ENCODE peak calls at places on chromosome 1, in eight cellular contexts. One of them, this sample, is unnamed.

GRCh38 chr1:193431265-193431977 is 245.0 kb upstream of the B3GALT2 start:
- DNase-seq in CD4-positive, alpha-beta T cell: no peak
- DNase-seq in stimulated activated CD8-positive, alpha-beta memory T cell treated with anti-CD3 and anti-CD28 coated beads, Interleukin-15, amount 100 ng/mL, for 24 hours: no peak
- DNase-seq in fibroblast of mammary gland: no peak
- DNase-seq in H54: no peak
- DNase-seq in Right ventricle myocardium superior: no peak
- DNase-seq in activated CD8-positive, alpha-beta memory T cell treated with anti-CD3 and anti-CD28 coated beads for 4 hours: no peak
- DNase-seq in activated gamma-delta T cell treated with Interleukin-2 at 50 U/mL for 16 hours: no peak
- DNase-seq in this sample: no peak

GRCh38 chr1:211614615-211615014 is 35.7 kb upstream of the SLC30A1 start:
- DNase-seq in H54: no peak
- DNase-seq in fibroblast of mammary gland: no peak
- DNase-seq in activated gamma-delta T cell treated with Interleukin-2 at 50 U/mL for 16 hours: no peak
- DNase-seq in activated CD8-positive, alpha-beta memory T cell treated with anti-CD3 and anti-CD28 coated beads for 4 hours: no peak
- DNase-seq in stimulated activated CD8-positive, alpha-beta memory T cell treated with anti-CD3 and anti-CD28 coated beads, Interleukin-15, amount 100 ng/mL, for 24 hours: no peak
- DNase-seq in CD4-positive, alpha-beta T cell: no peak
- DNase-seq in Right ventricle myocardium superior: no peak
- DNase-seq in this sample: peak; percentile 72

GRCh38 chr1:235566092-235566491 is 61.8 kb upstream of the B3GALNT2 start:
- DNase-seq in H54: no peak
- DNase-seq in Right ventricle myocardium superior: no peak
- DNase-seq in activated CD8-positive, alpha-beta memory T cell treated with anti-CD3 and anti-CD28 coated beads for 4 hours: no peak
- DNase-seq in CD4-positive, alpha-beta T cell: no peak
- DNase-seq in stimulated activated CD8-positive, alpha-beta memory T cell treated with anti-CD3 and anti-CD28 coated beads, Interleukin-15, amount 100 ng/mL, for 24 hours: no peak
- DNase-seq in fibroblast of mammary gland: no peak
- DNase-seq in activated gamma-delta T cell treated with Interleukin-2 at 50 U/mL for 16 hours: no peak
- DNase-seq in this sample: no peak

GRCh38 chr1:108816049-108816882 is 40.6 kb downstream of the AKNAD1 start:
- DNase-seq in CD4-positive, alpha-beta T cell: no peak
- DNase-seq in activated CD8-positive, alpha-beta memory T cell treated with anti-CD3 and anti-CD28 coated beads for 4 hours: no peak
- DNase-seq in fibroblast of mammary gland: peak; percentile 94
- DNase-seq in Right ventricle myocardium superior: peak; percentile 82
- DNase-seq in activated gamma-delta T cell treated with Interleukin-2 at 50 U/mL for 16 hours: no peak
- DNase-seq in stimulated activated CD8-positive, alpha-beta memory T cell treated with anti-CD3 and anti-CD28 coated beads, Interleukin-15, amount 100 ng/mL, for 24 hours: no peak
- DNase-seq in H54: peak; percentile 40
- DNase-seq in this sample: no peak

GRCh38 chr1:29473167-29473855 is 237.0 kb downstream of the PTPRU start:
- DNase-seq in stimulated activated CD8-positive, alpha-beta memory T cell treated with anti-CD3 and anti-CD28 coated beads, Interleukin-15, amount 100 ng/mL, for 24 hours: no peak
- DNase-seq in H54: no peak
- DNase-seq in fibroblast of mammary gland: no peak
- DNase-seq in CD4-positive, alpha-beta T cell: no peak
- DNase-seq in Right ventricle myocardium superior: no peak
- DNase-seq in activated CD8-positive, alpha-beta memory T cell treated with anti-CD3 and anti-CD28 coated beads for 4 hours: no peak
- DNase-seq in activated gamma-delta T cell treated with Interleukin-2 at 50 U/mL for 16 hours: no peak
- DNase-seq in this sample: no peak

GRCh38 chr1:59055908-59056719 is 240.8 kb upstream of the FGGY start:
- DNase-seq in fibroblast of mammary gland: peak; percentile 50
- DNase-seq in activated CD8-positive, alpha-beta memory T cell treated with anti-CD3 and anti-CD28 coated beads for 4 hours: no peak
- DNase-seq in H54: no peak
- DNase-seq in stimulated activated CD8-positive, alpha-beta memory T cell treated with anti-CD3 and anti-CD28 coated beads, Interleukin-15, amount 100 ng/mL, for 24 hours: no peak
- DNase-seq in activated gamma-delta T cell treated with Interleukin-2 at 50 U/mL for 16 hours: no peak
- DNase-seq in Right ventricle myocardium superior: no peak
- DNase-seq in CD4-positive, alpha-beta T cell: no peak
- DNase-seq in this sample: no peak

GRCh38 chr1:210302501-210302900 is 26.2 kb upstream of the HHAT start:
- DNase-seq in fibroblast of mammary gland: no peak
- DNase-seq in activated CD8-positive, alpha-beta memory T cell treated with anti-CD3 and anti-CD28 coated beads for 4 hours: no peak
- DNase-seq in CD4-positive, alpha-beta T cell: no peak
- DNase-seq in stimulated activated CD8-positive, alpha-beta memory T cell treated with anti-CD3 and anti-CD28 coated beads, Interleukin-15, amount 100 ng/mL, for 24 hours: no peak
- DNase-seq in H54: no peak
- DNase-seq in activated gamma-delta T cell treated with Interleukin-2 at 50 U/mL for 16 hours: no peak
- DNase-seq in Right ventricle myocardium superior: peak; percentile 69
- DNase-seq in this sample: no peak

GRCh38 chr1:32334864-32335618 is 992 bp downstream of the MARCKSL1 start:
- DNase-seq in Right ventricle myocardium superior: peak; percentile 73
- DNase-seq in fibroblast of mammary gland: no peak
- DNase-seq in H54: no peak
- DNase-seq in activated gamma-delta T cell treated with Interleukin-2 at 50 U/mL for 16 hours: peak; percentile 65
- DNase-seq in CD4-positive, alpha-beta T cell: peak; percentile 63
- DNase-seq in activated CD8-positive, alpha-beta memory T cell treated with anti-CD3 and anti-CD28 coated beads for 4 hours: peak; percentile 43
- DNase-seq in stimulated activated CD8-positive, alpha-beta memory T cell treated with anti-CD3 and anti-CD28 coated beads, Interleukin-15, amount 100 ng/mL, for 24 hours: no peak
- DNase-seq in this sample: peak; percentile 72

GRCh38 chr1:225735252-225736149 is 42.1 kb upstream of the SRP9 start:
- DNase-seq in H54: peak; percentile 80
- DNase-seq in activated CD8-positive, alpha-beta memory T cell treated with anti-CD3 and anti-CD28 coated beads for 4 hours: no peak
- DNase-seq in CD4-positive, alpha-beta T cell: no peak
- DNase-seq in Right ventricle myocardium superior: peak; percentile 81
- DNase-seq in stimulated activated CD8-positive, alpha-beta memory T cell treated with anti-CD3 and anti-CD28 coated beads, Interleukin-15, amount 100 ng/mL, for 24 hours: no peak
- DNase-seq in fibroblast of mammary gland: peak; percentile 99
- DNase-seq in activated gamma-delta T cell treated with Interleukin-2 at 50 U/mL for 16 hours: no peak
- DNase-seq in this sample: peak; percentile 22

GRCh38 chr1:191134796-191135195 is 657.1 kb upstream of the BRINP3 start:
- DNase-seq in CD4-positive, alpha-beta T cell: no peak
- DNase-seq in activated gamma-delta T cell treated with Interleukin-2 at 50 U/mL for 16 hours: no peak
- DNase-seq in stimulated activated CD8-positive, alpha-beta memory T cell treated with anti-CD3 and anti-CD28 coated beads, Interleukin-15, amount 100 ng/mL, for 24 hours: no peak
- DNase-seq in fibroblast of mammary gland: no peak
- DNase-seq in H54: no peak
- DNase-seq in activated CD8-positive, alpha-beta memory T cell treated with anti-CD3 and anti-CD28 coated beads for 4 hours: no peak
- DNase-seq in Right ventricle myocardium superior: no peak
- DNase-seq in this sample: no peak

GRCh38 chr1:51679435-51679834 is 62.5 kb downstream of the OSBPL9 start:
- DNase-seq in activated CD8-positive, alpha-beta memory T cell treated with anti-CD3 and anti-CD28 coated beads for 4 hours: no peak
- DNase-seq in stimulated activated CD8-positive, alpha-beta memory T cell treated with anti-CD3 and anti-CD28 coated beads, Interleukin-15, amount 100 ng/mL, for 24 hours: no peak
- DNase-seq in Right ventricle myocardium superior: no peak
- DNase-seq in CD4-positive, alpha-beta T cell: no peak
- DNase-seq in H54: no peak
- DNase-seq in activated gamma-delta T cell treated with Interleukin-2 at 50 U/mL for 16 hours: no peak
- DNase-seq in fibroblast of mammary gland: peak; percentile 68
- DNase-seq in this sample: no peak

This sample was measured in Peyer's patch.